ENCODE peak calls at places on chromosome 4, in ten cellular contexts. A, M, K, U, C, Q, X, H, D and S are unnamed samples.

GRCh38 chr4:56134272-56134671 is 185.5 kb downstream of the CEP135 start:
- DNase-seq in X (no peak), M (peak; percentile 53), A (no peak), D (no peak), H (no peak), Q (no peak), C (no peak), U (no peak), K (peak; percentile 13), S (peak; percentile 11)

GRCh38 chr4:13674971-13675370 is 47.4 kb upstream of the BOD1L1 start:
- DNase-seq in H (no peak), D (no peak), K (no peak), A (no peak), X (no peak), U (no peak), Q (no peak), C (no peak), M (no peak), S (no peak)

GRCh38 chr4:31081375-31081774 is 361.2 kb downstream of the PCDH7 start:
- DNase-seq in X (no peak), Q (no peak), D (no peak), C (no peak), H (no peak), U (no peak), K (no peak), M (no peak), A (no peak), S (no peak)

GRCh38 chr4:121950680-121951569 is 935 bp downstream of the TRPC3 start:
- DNase-seq in K (no peak), M (peak; percentile 44), A (peak; percentile 13), U (no peak), C (no peak), D (peak; percentile 37), H (peak; percentile 76), Q (no peak), X (peak; percentile 79), S (peak; percentile 27)

GRCh38 chr4:128060130-128060619 is 937 bp upstream of the LARP1B start:
- DNase-seq in M (no peak), C (no peak), X (no peak), U (no peak), Q (no peak), K (no peak), A (no peak), H (peak; percentile 30), D (no peak), S (no peak)

GRCh38 chr4:8182858-8183725 is 16.0 kb upstream of the SH3TC1 start:
- DNase-seq in K (no peak), X (no peak), M (no peak), C (peak; percentile 93), H (no peak), A (peak; percentile 94), Q (peak; percentile 23), D (no peak), U (peak; percentile 35), S (peak; percentile 93)

GRCh38 chr4:121764303-121764701 is 662 bp downstream of the SMIM43 start:
- DNase-seq in M (no peak), Q (no peak), U (no peak), D (no peak), X (no peak), A (no peak), C (no peak), K (no peak), H (no peak), S (no peak)

GRCh38 chr4:153790962-153791551 is 2.2 kb upstream of the SFRP2 start:
- DNase-seq in A (no peak), X (peak; percentile 80), M (peak; percentile 88), U (no peak), H (peak; percentile 88), C (no peak), D (peak; percentile 49), Q (no peak), K (no peak), S (no peak)

GRCh38 chr4:119138046-119138445 is 2.4 kb downstream of the MYOZ2 start:
- DNase-seq in A (no peak), M (peak; percentile 67), K (no peak), C (no peak), H (no peak), D (no peak), U (no peak), X (no peak), Q (no peak), S (no peak)

GRCh38 chr4:740656-741282 is 35.1 kb downstream of the PCGF3 start:
- DNase-seq in M (no peak), A (no peak), K (no peak), Q (no peak), U (no peak), H (no peak), X (no peak), C (no peak), D (no peak), S (no peak)

GRCh38 chr4:58940167-58940566 is 1830.0 kb upstream of the IGFBP7 start:
- DNase-seq in X (no peak), D (no peak), C (no peak), H (no peak), A (no peak), U (no peak), M (no peak), Q (no peak), K (no peak), S (no peak)

GRCh38 chr4:1910643-1911042 is 39.5 kb downstream of the NSD2 start:
- DNase-seq in X (no peak), H (peak; percentile 64), C (no peak), D (no peak), A (peak; percentile 26), U (no peak), Q (no peak), M (peak; percentile 88), K (peak; percentile 51), S (peak; percentile 57)

GRCh38 chr4:33052241-33052640 is 2332.1 kb downstream of the PCDH7 start:
- DNase-seq in K (no peak), M (no peak), Q (no peak), X (no peak), H (no peak), D (no peak), A (no peak), U (no peak), C (no peak), S (no peak)

GRCh38 chr4:183887351-183887750 is 17.8 kb upstream of the STOX2 start:
- DNase-seq in D (no peak), A (no peak), Q (no peak), U (no peak), K (no peak), M (no peak), X (no peak), C (no peak), H (no peak), S (no peak)

DNA sequence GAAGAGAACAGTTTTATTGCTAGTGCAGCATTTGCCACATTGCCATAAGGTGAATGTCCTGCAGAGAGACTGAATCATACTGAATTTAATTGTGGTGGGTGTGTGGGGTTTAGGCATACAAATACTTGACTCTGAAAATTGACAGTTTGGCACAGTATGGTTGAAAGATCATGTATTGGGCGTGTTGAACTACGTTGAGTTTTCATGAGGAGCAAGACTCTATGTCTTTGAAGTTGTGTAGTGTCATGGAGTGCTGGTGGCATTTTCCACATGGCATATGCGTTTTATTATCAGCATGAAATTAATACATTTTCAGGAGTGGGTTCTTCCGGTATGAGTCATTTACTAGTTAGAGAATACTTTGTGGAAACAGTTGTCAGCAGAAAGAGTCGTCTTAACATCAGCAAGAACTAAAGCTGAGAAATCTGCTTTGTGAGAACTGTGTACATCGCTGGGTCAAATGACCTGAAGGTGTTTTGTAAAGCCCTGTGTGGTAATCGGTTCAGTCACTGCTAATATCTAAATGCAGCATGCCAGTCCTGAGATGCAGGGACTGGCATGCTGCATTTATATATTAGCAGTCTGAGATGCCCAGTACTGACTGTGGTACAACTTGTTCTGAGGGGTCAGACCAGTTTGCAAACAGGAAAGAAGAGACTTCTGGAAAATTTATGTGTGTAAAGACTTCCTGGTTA is 50.3 kb downstream of the ARHGAP10 start:
- DNase-seq in C (no peak), Q (peak; percentile 22), M (no peak), X (no peak), U (no peak), A (no peak), D (no peak), H (no peak), K (peak; percentile 16), S (no peak)
- TF ChIP-seq POLR2AphosphoS5 in C (no peak), Q (no peak), M (no peak), X (no peak), U (no peak), A (no peak), D (no peak), H (no peak), K (no peak), S (no peak)

DNA sequence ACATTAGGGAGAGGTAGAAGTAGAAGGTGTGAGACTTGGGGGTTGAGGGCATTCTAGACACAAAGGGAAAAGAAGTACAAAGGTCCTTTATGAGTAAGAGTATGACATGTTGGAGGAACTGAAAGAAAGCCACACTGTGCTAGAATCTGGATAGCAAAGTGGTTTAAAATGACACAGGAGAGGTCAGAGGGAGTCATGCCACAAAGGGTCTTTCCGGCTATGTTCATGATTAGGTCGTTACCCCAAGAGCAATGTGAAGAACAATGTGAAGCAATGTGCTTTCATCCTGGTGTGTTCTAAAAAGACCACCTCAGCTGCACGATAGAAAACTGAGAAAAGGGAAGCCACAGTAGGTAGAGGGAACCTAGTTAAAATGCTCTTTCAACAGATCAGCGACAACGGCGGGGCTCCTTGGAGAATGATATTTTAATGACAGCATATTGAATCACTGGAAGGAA is 29.2 kb downstream of the SMIM14 start:
- DNase-seq in Q (no peak), D (no peak), A (no peak), X (no peak), U (no peak), M (no peak), H (no peak), K (no peak), C (no peak), S (no peak)
- TF ChIP-seq POLR2AphosphoS5 in Q (no peak), D (peak; percentile 38), A (no peak), X (no peak), U (no peak), M (no peak), H (no peak), K (no peak), C (no peak), S (no peak)

DNA sequence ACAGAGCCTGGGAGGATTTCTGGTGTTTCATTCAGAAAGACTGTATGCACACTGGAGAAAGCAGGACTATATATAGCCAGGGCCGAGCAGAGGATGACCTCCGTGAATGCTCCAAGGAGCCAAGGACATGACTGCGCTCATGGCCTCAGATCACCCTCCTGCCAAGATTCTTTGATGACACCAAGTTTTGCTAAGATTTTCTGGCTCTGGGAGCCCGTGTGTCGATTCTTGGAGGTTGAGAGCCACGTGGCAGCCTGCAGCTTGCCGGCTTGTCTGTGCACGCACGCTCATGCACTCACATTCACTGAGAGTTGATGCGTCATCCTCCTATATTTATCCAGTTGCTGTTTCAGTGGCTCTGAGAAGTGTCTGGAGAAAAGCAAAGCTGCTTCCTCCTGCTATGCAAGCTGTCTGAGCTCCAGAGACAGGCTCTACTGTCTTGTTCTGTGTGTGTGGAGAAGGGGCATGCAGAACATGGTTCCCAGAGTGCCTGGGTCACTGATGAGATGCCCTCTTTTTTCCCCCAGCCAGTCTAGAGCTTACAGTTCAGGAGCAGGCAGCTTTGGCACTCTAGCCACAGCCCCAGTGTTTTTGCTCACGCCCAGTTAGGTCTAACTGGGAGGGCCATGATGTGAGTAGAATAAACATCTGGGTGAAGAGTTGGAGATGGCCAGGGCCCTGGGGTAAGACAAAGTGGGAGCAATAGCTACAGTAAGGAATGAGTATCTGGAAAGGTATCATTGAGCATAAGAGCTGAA is 64.9 kb upstream of the SCOC start:
- DNase-seq in M (no peak), K (no peak), U (peak; percentile 60), D (no peak), A (peak; percentile 81), X (no peak), Q (no peak), H (no peak), C (no peak), S (peak; percentile 21)
- TF ChIP-seq POLR2AphosphoS5 in M (no peak), K (no peak), U (no peak), D (no peak), A (peak; percentile 79), X (no peak), Q (no peak), H (no peak), C (peak; percentile 70), S (peak; percentile 57)

GRCh38 chr4:67545199-67545995 is at the start of gene CENPC:
- DNase-seq in A (peak; percentile 95), D (peak; percentile 65), C (peak; percentile 99), X (peak; percentile 98), M (peak; percentile 98), K (peak; percentile 98), H (peak; percentile 88), U (peak; percentile 92), Q (peak; percentile 94), S (peak; percentile 97)
- TF ChIP-seq POLR2AphosphoS5 in A (peak; percentile 91), D (peak; percentile 96), C (peak; percentile 93), X (peak; percentile 54), M (peak; percentile 91), K (peak; percentile 95), H (peak; percentile 97), U (peak; percentile 90), Q (peak; percentile 91), S (peak; percentile 95)